ENCODE peak calls at places on chromosomes 5 and 9, in ten cellular contexts. P is uterus, L is heart left ventricle, F is esophagus squamous epithelium, I is body of pancreas, O is K562, C is prostate gland, K is A549, G is transverse colon, D is adrenal gland. J is an unnamed sample.

GRCh38 chr9:87443461-87443860 is 54.2 kb upstream of the DAPK1 start:
- DNase-seq in P (no peak), L (no peak), F (no peak), I (no peak), O (no peak), C (no peak), K (no peak), G (no peak), D (no peak), J (no peak)

GRCh38 chr9:36862206-36863145 is 171.6 kb downstream of the PAX5 start:
- DNase-seq in P (no peak), L (no peak), F (no peak), I (peak), O (peak), C (no peak), K (peak), G (peak), D (no peak), J (peak)

GRCh38 chr9:36762958-36763357 is 190.3 kb downstream of the MELK start:
- DNase-seq in P (no peak), L (no peak), F (no peak), I (no peak), O (no peak), C (no peak), K (no peak), G (no peak), D (no peak), J (no peak)

GRCh38 chr9:108445431-108446018 is 410.3 kb downstream of the ACTL7B start:
- DNase-seq in P (no peak), L (no peak), F (no peak), I (no peak), O (no peak), C (no peak), K (no peak), G (no peak), D (no peak), J (no peak)

GRCh38 chr5:156208271-156208670 is 118.7 kb upstream of the SGCD start:
- DNase-seq in P (no peak), L (no peak), F (no peak), I (no peak), O (no peak), C (no peak), K (no peak), G (no peak), D (no peak), J (no peak)

GRCh38 chr5:147831465-147831864 is at the start of gene SPINK1:
- DNase-seq in P (no peak), L (no peak), F (no peak), I (peak), O (no peak), C (no peak), K (no peak), G (peak), D (no peak), J (no peak)

GRCh38 chr5:172003750-172004149 is 2.7 kb downstream of the FBXW11 start:
- DNase-seq in P (no peak), L (no peak), F (no peak), I (no peak), O (no peak), C (no peak), K (no peak), G (no peak), D (no peak), J (no peak)

GRCh38 chr9:91162784-91163440 is 198.8 kb downstream of the AUH start:
- DNase-seq in P (no peak), L (peak), F (no peak), I (no peak), O (peak), C (no peak), K (no peak), G (peak), D (peak), J (peak)

GRCh38 chr9:105436753-105437152 is 11.1 kb upstream of the FSD1L start:
- DNase-seq in P (no peak), L (no peak), F (no peak), I (no peak), O (no peak), C (no peak), K (no peak), G (no peak), D (no peak), J (no peak)

GRCh38 chr9:21334969-21335632 is at the start of gene KLHL9:
- DNase-seq in P (peak), L (peak), F (peak), I (peak), O (no peak), C (peak), K (peak), G (peak), D (peak), J (peak)

GRCh38 chr5:2415678-2416077 is 335.8 kb downstream of the IRX2 start:
- DNase-seq in P (no peak), L (no peak), F (no peak), I (no peak), O (peak), C (no peak), K (no peak), G (no peak), D (no peak), J (no peak)

GRCh38 chr9:385818-386398 is 171.2 kb downstream of the DOCK8 start:
- DNase-seq in P (peak), L (no peak), F (no peak), I (peak), O (peak), C (peak), K (peak), G (peak), D (peak), J (peak)

GRCh38 chr5:82403026-82403425 is 124.9 kb upstream of the RPS23 start:
- DNase-seq in P (no peak), L (no peak), F (no peak), I (no peak), O (no peak), C (no peak), K (no peak), G (no peak), D (no peak), J (no peak)

GRCh38 chr5:16456103-16456832 is 9.3 kb downstream of the ZNF622 start:
- DNase-seq in P (no peak), L (peak), F (no peak), I (peak), O (peak), C (no peak), K (peak), G (peak), D (peak), J (peak)

GRCh38 chr5:111697881-111698757 is 58.9 kb downstream of the NREP start:
- DNase-seq in P (no peak), L (no peak), F (no peak), I (no peak), O (no peak), C (no peak), K (peak), G (no peak), D (no peak), J (no peak)

GRCh38 chr5:150780180-150780692 is 1.7 kb downstream of the SMIM3 start:
- DNase-seq in P (peak), L (peak), F (no peak), I (peak), O (no peak), C (no peak), K (no peak), G (peak), D (no peak), J (no peak)

GRCh38 chr9:83596899-83597504 is 25.9 kb upstream of the IDNK start:
- DNase-seq in P (no peak), L (no peak), F (no peak), I (peak), O (peak), C (no peak), K (peak), G (peak), D (peak), J (peak)

GRCh38 chr9:36328798-36329411 is 70.7 kb upstream of the GNE start:
- DNase-seq in P (no peak), L (no peak), F (no peak), I (peak), O (peak), C (peak), K (peak), G (peak), D (peak), J (peak)

GRCh38 chr9:17752021-17752420 is 173.2 kb downstream of the SH3GL2 start:
- DNase-seq in P (no peak), L (no peak), F (no peak), I (no peak), O (no peak), C (no peak), K (no peak), G (no peak), D (no peak), J (no peak)

GRCh38 chr5:38341641-38342040 is 83.3 kb downstream of the EGFLAM start:
- DNase-seq in P (no peak), L (no peak), F (no peak), I (no peak), O (no peak), C (no peak), K (no peak), G (no peak), D (no peak), J (no peak)

GRCh38 chr5:151605559-151605958 is 14.4 kb upstream of the FAT2 start:
- DNase-seq in P (no peak), L (no peak), F (no peak), I (no peak), O (no peak), C (no peak), K (no peak), G (no peak), D (no peak), J (no peak)

GRCh38 chr9:130172161-130172857 is at the start of gene NCS1:
- DNase-seq in P (peak), L (peak), F (no peak), I (peak), O (peak), C (peak), K (peak), G (peak), D (peak), J (peak)

GRCh38 chr9:134492281-134492691 is 149.3 kb upstream of the COL5A1 start:
- DNase-seq in P (peak), L (peak), F (no peak), I (peak), O (no peak), C (no peak), K (no peak), G (no peak), D (no peak), J (peak)

GRCh38 chr5:102715405-102715804 is 39.7 kb upstream of the PAM start:
- DNase-seq in P (no peak), L (no peak), F (no peak), I (no peak), O (no peak), C (no peak), K (no peak), G (no peak), D (no peak), J (no peak)

GRCh38 chr9:37914701-37915358 is 10.9 kb upstream of the SLC25A51 start:
- DNase-seq in P (no peak), L (no peak), F (no peak), I (no peak), O (no peak), C (no peak), K (no peak), G (no peak), D (no peak), J (no peak)

GRCh38 chr9:130662927-130663257 is 1.5 kb upstream of the PRDM12 start:
- DNase-seq in P (no peak), L (no peak), F (no peak), I (no peak), O (no peak), C (no peak), K (no peak), G (no peak), D (no peak), J (no peak)

DNA sequence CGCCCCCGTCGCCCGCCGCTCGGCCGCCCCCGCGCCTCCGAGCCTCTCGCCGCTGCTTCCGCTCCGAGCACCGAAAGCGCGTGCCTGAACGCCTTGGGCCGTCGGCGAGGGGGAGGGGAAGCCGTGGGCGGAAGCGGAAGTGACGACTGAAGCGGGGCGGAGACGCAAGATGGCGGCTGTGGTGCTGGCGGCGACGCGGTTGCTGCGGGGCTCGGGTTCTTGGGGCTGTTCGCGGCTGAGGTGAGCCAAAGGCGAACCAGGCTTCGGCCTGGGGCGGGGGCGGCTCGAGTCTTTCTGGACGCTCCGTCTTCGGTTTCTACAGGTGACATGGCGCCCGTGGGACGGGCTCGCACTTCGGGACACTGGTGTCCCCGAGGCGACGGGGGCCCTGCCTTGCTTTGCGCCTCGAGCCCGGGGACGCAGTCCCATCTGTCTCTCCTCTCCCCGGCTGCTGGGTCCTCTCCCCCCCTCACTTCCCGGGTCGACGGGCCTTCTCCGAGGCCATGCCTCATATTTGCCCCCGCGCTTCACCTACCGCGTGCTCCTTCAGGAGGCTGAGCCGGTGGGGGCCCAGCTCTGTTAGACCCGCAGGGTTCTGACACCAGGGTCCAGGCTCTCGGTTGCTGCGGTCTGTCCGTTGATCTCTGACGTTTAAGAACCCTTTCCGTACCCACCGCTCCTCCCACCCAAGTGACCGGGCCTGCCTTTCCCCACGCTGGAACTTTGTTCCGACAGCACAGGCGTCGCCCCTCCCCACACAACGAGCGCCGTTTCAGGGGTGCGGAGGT is at the start of the genes ENTR1 and PMPCA:
- DNase-seq in P (peak), L (peak), F (no peak), I (peak), O (peak), C (peak), K (peak), G (peak), D (peak), J (peak)
- H3K4me3 ChIP-seq in P (peak), L (peak), F (peak), I (peak), O (peak), C (peak), K (peak), G (peak), D (peak), J (peak)

GRCh38 chr5:69213513-69214215 is 21.0 kb upstream of the CDK7 start:
- DNase-seq in P (no peak), L (no peak), F (no peak), I (no peak), O (peak), C (no peak), K (peak), G (no peak), D (no peak), J (no peak)

GRCh38 chr5:69219939-69220338 is 14.7 kb upstream of the CDK7 start:
- DNase-seq in P (no peak), L (no peak), F (no peak), I (no peak), O (no peak), C (no peak), K (no peak), G (no peak), D (no peak), J (no peak)

GRCh38 chr5:69212022-69212421 is 22.6 kb downstream of the CENPH start:
- DNase-seq in P (no peak), L (no peak), F (no peak), I (no peak), O (no peak), C (no peak), K (no peak), G (no peak), D (no peak), J (no peak)

GRCh38 chr5:69217154-69217731 is 17.4 kb upstream of the CDK7 start:
- DNase-seq in P (no peak), L (no peak), F (no peak), I (no peak), O (peak), C (no peak), K (no peak), G (peak), D (no peak), J (no peak)

DNA sequence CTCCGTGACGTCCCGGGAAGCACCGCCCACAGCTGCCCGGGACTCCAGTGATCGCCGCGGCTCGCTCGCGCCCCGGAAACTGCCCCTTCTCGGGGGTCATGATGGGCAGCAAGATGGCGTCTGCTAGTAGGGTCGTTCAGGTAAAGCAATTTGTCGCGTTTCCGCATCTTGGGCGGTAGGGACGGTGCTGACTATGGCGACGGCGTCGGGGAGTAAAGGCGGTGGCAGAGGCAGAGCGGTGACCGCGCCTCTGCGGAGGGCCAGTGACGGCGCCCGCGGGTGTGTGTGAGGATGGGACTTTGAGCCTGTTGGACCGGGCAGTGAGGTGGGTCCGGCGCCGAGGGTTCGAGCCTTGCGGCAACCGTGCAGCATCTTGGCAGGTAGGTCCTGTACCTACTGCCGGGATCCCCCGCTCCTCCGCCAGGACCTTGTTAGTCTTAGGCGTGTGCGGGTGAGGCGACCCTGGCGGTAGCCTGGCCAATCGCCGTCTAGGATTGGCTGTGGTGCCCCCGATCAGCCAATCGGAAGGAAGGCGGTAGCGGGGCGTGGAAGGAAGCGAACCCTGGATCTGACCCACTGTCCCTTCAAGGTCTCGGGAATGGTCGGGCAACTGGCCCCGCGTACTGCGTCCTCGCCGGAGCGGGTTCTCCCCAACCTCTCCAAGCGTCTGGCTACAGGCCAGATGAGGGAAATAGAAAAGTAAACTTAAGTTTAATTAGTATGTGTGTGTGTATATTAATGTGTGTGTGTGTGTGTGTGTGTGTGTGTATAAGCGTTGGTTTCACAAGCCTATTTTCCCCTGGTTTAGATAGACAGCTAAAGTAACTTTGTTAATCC is 16.7 kb upstream of the CDK7 start:
- DNase-seq in P (peak), L (peak), F (peak), I (peak), O (peak), C (peak), K (peak), G (peak), D (peak), J (peak)
- TF ChIP-seq POLR2A in P (peak), L (peak), F (no peak), I (peak), O (peak), C (peak), K (peak), G (peak), D (peak), J (peak)

DNA sequence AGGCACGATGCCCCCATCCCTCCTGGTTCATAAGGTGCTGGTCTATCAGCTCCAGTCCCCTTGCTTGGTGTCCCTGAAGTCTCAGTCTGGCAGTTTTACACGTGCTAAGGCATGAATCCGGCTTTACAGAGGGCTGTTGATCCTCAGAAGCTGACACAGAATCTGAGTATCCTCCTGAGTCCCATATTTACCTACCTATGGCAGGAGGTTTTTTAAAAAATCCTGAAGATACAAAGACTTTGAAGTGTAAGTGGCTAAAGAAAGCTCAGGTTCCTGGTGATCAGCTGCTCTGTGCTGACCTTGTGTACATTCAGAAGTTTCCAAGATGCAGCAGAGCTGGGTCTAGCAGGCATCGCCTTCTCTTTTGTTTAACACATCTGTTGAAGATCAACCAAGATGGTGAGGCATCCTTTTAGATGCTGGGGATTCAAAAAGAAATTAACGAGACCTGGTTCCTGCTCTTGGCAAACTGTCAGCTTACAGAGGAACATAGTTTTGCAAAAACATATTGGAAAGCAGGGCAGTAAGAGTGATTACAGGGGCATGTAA is 6.0 kb upstream of the ANKRD33B start:
- DNase-seq in P (no peak), L (no peak), F (no peak), I (no peak), O (peak), C (no peak), K (peak), G (no peak), D (no peak), J (no peak)
- H3K27ac ChIP-seq in P (no peak), L (no peak), F (no peak), I (no peak), O (no peak), C (no peak), K (peak), G (no peak), D (no peak), J (no peak)

DNA sequence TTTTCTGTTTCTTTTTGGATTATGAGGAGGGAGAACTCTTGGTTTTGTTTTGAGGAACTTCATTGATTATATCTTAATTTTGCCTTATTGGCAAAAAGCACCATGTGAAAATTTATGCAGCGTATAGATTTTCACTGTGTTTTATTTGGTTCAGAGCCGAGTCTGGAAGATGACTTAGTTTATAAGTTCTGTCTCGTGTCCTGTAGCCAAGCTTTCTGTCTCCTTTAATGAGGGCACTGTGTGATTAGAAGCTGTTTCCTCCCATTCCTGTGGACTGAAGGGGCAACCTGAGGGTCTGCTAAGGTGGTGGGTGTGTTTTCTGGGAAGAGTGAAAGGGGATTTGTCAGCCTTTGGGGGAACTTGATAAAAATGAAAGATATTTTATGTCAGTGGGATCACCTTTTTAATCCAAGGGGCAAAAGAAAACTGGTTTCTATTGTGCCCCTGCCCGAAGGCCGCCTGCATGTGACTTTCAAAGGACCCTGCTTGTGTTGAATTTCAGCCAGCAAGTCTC is 262.1 kb downstream of the FANCC start:
- DNase-seq in P (no peak), L (no peak), F (no peak), I (no peak), O (no peak), C (no peak), K (no peak), G (no peak), D (no peak), J (no peak)
- H3K4me3 ChIP-seq in P (peak), L (peak), F (peak), I (no peak), O (no peak), C (no peak), K (peak), G (no peak), D (no peak), J (no peak)

GRCh38 chr9:114389612-114390368 is 2.0 kb upstream of the AKNA start:
- DNase-seq in P (no peak), L (peak), F (no peak), I (no peak), O (no peak), C (no peak), K (no peak), G (no peak), D (no peak), J (no peak)

GRCh38 chr9:114386361-114386885 is 1.4 kb downstream of the AKNA start:
- DNase-seq in P (no peak), L (peak), F (no peak), I (no peak), O (no peak), C (no peak), K (no peak), G (no peak), D (no peak), J (no peak)

GRCh38 chr9:114388764-114389375 is 1.1 kb upstream of the AKNA start:
- DNase-seq in P (no peak), L (peak), F (no peak), I (no peak), O (no peak), C (no peak), K (no peak), G (no peak), D (no peak), J (no peak)

GRCh38 chr9:114386886-114387677 is 700 bp downstream of the AKNA start:
- DNase-seq in P (peak), L (peak), F (no peak), I (no peak), O (no peak), C (no peak), K (no peak), G (peak), D (no peak), J (no peak)

GRCh38 chr9:114387678-114388431 is at the start of gene AKNA:
- DNase-seq in P (peak), L (peak), F (peak), I (peak), O (no peak), C (peak), K (no peak), G (peak), D (peak), J (peak)
- TF ChIP-seq POLR2A in P (peak), L (peak), F (no peak), I (peak), O (no peak), C (peak), K (no peak), G (peak), D (peak), J (no peak)

GRCh38 chr5:157732130-157732783 is 1.0 kb downstream of the THG1L start:
- DNase-seq in P (no peak), L (no peak), F (no peak), I (no peak), O (no peak), C (no peak), K (no peak), G (no peak), D (no peak), J (no peak)
- H3K27ac ChIP-seq in P (no peak), L (no peak), F (no peak), I (peak), O (peak), C (no peak), K (no peak), G (peak), D (no peak), J (no peak)

J was measured in testis.